ENCODE peak calls at places on chromosomes 16 and 17, in four cellular contexts. H is HEK293T, Q is H54, Y is GM23248. J is an unnamed sample.

GRCh38 chr17:74042744-74043486 is 160.6 kb upstream of the RPL38 start:
- DNase-seq in H (peak), Q (peak), Y (peak), J (no peak)

GRCh38 chr17:83084621-83085056 is 5.2 kb downstream of the METRNL start:
- DNase-seq in H (no peak), Q (no peak), Y (peak), J (no peak)

GRCh38 chr17:47792457-47792856 is 29.1 kb downstream of the OSBPL7 start:
- DNase-seq in H (no peak), Q (no peak), Y (no peak), J (no peak)

GRCh38 chr17:34393401-34393800 is 30.4 kb upstream of the CCL1 start:
- DNase-seq in H (no peak), Q (no peak), Y (no peak), J (no peak)

GRCh38 chr16:85361441-85362118 is 249.3 kb upstream of the CIBAR2 start:
- DNase-seq in H (no peak), Q (no peak), Y (no peak), J (no peak)

GRCh38 chr17:9576521-9577401 is at the start of gene CFAP52:
- DNase-seq in H (peak), Q (peak), Y (peak), J (peak)

GRCh38 chr17:65079489-65079900 is 23.0 kb upstream of the GNA13 start:
- DNase-seq in H (no peak), Q (no peak), Y (no peak), J (no peak)

GRCh38 chr17:48429156-48429555 is 858 bp downstream of the SKAP1 start:
- DNase-seq in H (no peak), Q (no peak), Y (no peak), J (no peak)

GRCh38 chr17:49580981-49581644 is 5.4 kb downstream of the NXPH3 start:
- DNase-seq in H (no peak), Q (no peak), Y (no peak), J (no peak)

GRCh38 chr17:70242781-70243437 is 73.6 kb downstream of the KCNJ2 start:
- DNase-seq in H (no peak), Q (no peak), Y (no peak), J (no peak)

GRCh38 chr16:1959269-1960039 is at the start of gene NDUFB10:
- DNase-seq in H (peak), Q (peak), Y (peak), J (peak)

GRCh38 chr16:2023098-2023925 is 3.4 kb upstream of the NHERF2 start:
- DNase-seq in H (peak), Q (peak), Y (peak), J (peak)

GRCh38 chr16:75580-76501 is 2.2 kb upstream of the MPG start:
- DNase-seq in H (no peak), Q (peak), Y (peak), J (peak)

GRCh38 chr16:46961373-46962353 is 11.8 kb downstream of the DNAJA2 start:
- DNase-seq in H (no peak), Q (no peak), Y (peak), J (no peak)

GRCh38 chr17:63579633-63580032 is 21.1 kb upstream of the TACO1 start:
- DNase-seq in H (no peak), Q (no peak), Y (no peak), J (no peak)

GRCh38 chr16:87602005-87602790 is at the start of gene JPH3:
- DNase-seq in H (peak), Q (no peak), Y (no peak), J (no peak)

GRCh38 chr16:85415196-85415988 is 197.7 kb upstream of the GSE1 start:
- DNase-seq in H (no peak), Q (no peak), Y (no peak), J (peak)

GRCh38 chr16:48194828-48195566 is 39.2 kb upstream of the ABCC12 start:
- DNase-seq in H (no peak), Q (no peak), Y (no peak), J (no peak)

GRCh38 chr16:57620316-57621231 is 7.9 kb upstream of the ADGRG1 start:
- DNase-seq in H (no peak), Q (no peak), Y (no peak), J (no peak)

GRCh38 chr16:68229431-68230175 is 6.3 kb downstream of the ESRP2 start:
- DNase-seq in H (peak), Q (no peak), Y (peak), J (peak)

GRCh38 chr17:17548044-17548443 is 43.5 kb downstream of the PEMT start:
- DNase-seq in H (no peak), Q (no peak), Y (no peak), J (no peak)

GRCh38 chr17:70622382-70623260 is 453.3 kb downstream of the KCNJ2 start:
- DNase-seq in H (peak), Q (peak), Y (peak), J (peak)

GRCh38 chr17:81429353-81429774 is 34.1 kb downstream of the BAHCC1 start:
- DNase-seq in H (no peak), Q (peak), Y (peak), J (peak)

J was measured in DND-41.